ENCODE peak calls at places on chromosomes 7 and 10, in four cellular contexts. B is K562, M is GM12878, F is IMR-90. H is an unnamed sample.

GRCh38 chr7:104789780-104790179 is 224.2 kb upstream of the KMT2E start:
- DNase-seq in B (no peak), F (no peak), M (no peak), H (no peak)

GRCh38 chr7:116316838-116317612 is 106.7 kb downstream of the TES start:
- DNase-seq in M (peak), F (peak), B (no peak), H (peak)

GRCh38 chr7:148747274-148747673 is 48.6 kb downstream of the CUL1 start:
- DNase-seq in F (no peak), B (peak), M (no peak), H (no peak)

GRCh38 chr10:81873932-81874816 is 820 bp upstream of the NRG3 start:
- DNase-seq in F (no peak), M (no peak), B (no peak), H (peak)

GRCh38 chr7:131826960-131827359 is 270.5 kb upstream of the PODXL start:
- DNase-seq in F (no peak), M (no peak), B (no peak), H (no peak)

GRCh38 chr7:132041108-132041507 is 484.7 kb upstream of the PODXL start:
- DNase-seq in M (no peak), F (no peak), B (no peak), H (no peak)

GRCh38 chr10:15352201-15352600 is 18.9 kb downstream of the FAM171A1 start:
- DNase-seq in M (no peak), B (no peak), F (no peak), H (no peak)

GRCh38 chr7:2687338-2687869 is 598 bp upstream of the AMZ1 start:
- DNase-seq in M (no peak), F (peak), B (no peak), H (no peak)

GRCh38 chr10:85124592-85124991 is 796.2 kb downstream of the CCSER2 start:
- DNase-seq in M (no peak), F (no peak), B (no peak), H (no peak)

GRCh38 chr10:11440250-11441150 is 170.9 kb downstream of the USP6NL start:
- DNase-seq in M (peak), B (no peak), F (no peak), H (no peak)

GRCh38 chr7:14377646-14378266 is 388.3 kb upstream of the ETV1 start:
- DNase-seq in M (no peak), B (no peak), F (peak), H (no peak)

GRCh38 chr10:34607894-34608293 is 207.2 kb downstream of the PARD3 start:
- DNase-seq in F (peak), M (no peak), B (no peak), H (peak)

GRCh38 chr7:151010002-151010306 is 14.3 kb downstream of the ATG9B start:
- DNase-seq in M (no peak), B (no peak), F (no peak), H (no peak)

GRCh38 chr7:56218510-56218909 is 102.3 kb upstream of the NUPR2 start:
- DNase-seq in F (no peak), M (no peak), B (no peak), H (no peak)

GRCh38 chr10:1434202-1434601 is 303.1 kb downstream of the ADARB2 start:
- DNase-seq in M (no peak), F (no peak), B (no peak), H (no peak)

GRCh38 chr7:46146454-46147255 is 225.6 kb upstream of the IGFBP3 start:
- DNase-seq in B (no peak), F (peak), M (no peak), H (no peak)

GRCh38 chr7:127536426-127537152 is 48.8 kb downstream of the GCC1 start:
- DNase-seq in F (no peak), M (no peak), B (no peak), H (no peak)

GRCh38 chr7:32516551-32517082 is 21.3 kb downstream of the AVL9 start:
- DNase-seq in M (no peak), B (no peak), F (no peak), H (no peak)

GRCh38 chr10:28587270-28587969 is 54.5 kb downstream of the WAC start:
- DNase-seq in M (no peak), F (peak), B (no peak), H (peak)

GRCh38 chr7:74462707-74463100 is 9.0 kb downstream of the GTF2IRD1 start:
- DNase-seq in B (peak), F (no peak), M (no peak), H (no peak)

GRCh38 chr7:36473454-36474282 is 84.0 kb downstream of the ANLN start:
- DNase-seq in B (peak), M (no peak), F (no peak), H (peak)

GRCh38 chr10:126350216-126350992 is 37.9 kb downstream of the ADAM12 start:
- DNase-seq in M (no peak), F (peak), B (no peak), H (peak)

GRCh38 chr7:139341058-139341775 is at the start of gene FMC1:
- DNase-seq in B (peak), M (peak), F (peak), H (peak)

GRCh38 chr7:1741751-1742554 is 71.9 kb downstream of the ELFN1 start:
- DNase-seq in M (no peak), B (peak), F (no peak), H (no peak)

GRCh38 chr10:94038024-94038423 is 44.3 kb downstream of the PLCE1 start:
- DNase-seq in F (peak), B (no peak), M (no peak), H (no peak)
- TF ChIP-seq FOS in F (no peak), B (no peak), M (no peak), H (no peak)

GRCh38 chr10:91117496-91117895 is 103.0 kb upstream of the PCGF5 start:
- DNase-seq in B (no peak), F (no peak), M (no peak), H (no peak)
- TF ChIP-seq FOS in B (no peak), F (no peak), M (no peak), H (no peak)

GRCh38 chr10:124356706-124357582 is 61.8 kb downstream of the OAT start:
- DNase-seq in B (no peak), F (no peak), M (no peak), H (no peak)

GRCh38 chr10:124353896-124354295 is 64.8 kb downstream of the OAT start:
- DNase-seq in F (no peak), M (no peak), B (no peak), H (no peak)

GRCh38 chr10:124357583-124357930 is 61.2 kb downstream of the OAT start:
- DNase-seq in F (no peak), B (no peak), M (no peak), H (no peak)

GRCh38 chr10:124353091-124353815 is 65.5 kb downstream of the OAT start:
- DNase-seq in M (no peak), B (no peak), F (no peak), H (no peak)

DNA sequence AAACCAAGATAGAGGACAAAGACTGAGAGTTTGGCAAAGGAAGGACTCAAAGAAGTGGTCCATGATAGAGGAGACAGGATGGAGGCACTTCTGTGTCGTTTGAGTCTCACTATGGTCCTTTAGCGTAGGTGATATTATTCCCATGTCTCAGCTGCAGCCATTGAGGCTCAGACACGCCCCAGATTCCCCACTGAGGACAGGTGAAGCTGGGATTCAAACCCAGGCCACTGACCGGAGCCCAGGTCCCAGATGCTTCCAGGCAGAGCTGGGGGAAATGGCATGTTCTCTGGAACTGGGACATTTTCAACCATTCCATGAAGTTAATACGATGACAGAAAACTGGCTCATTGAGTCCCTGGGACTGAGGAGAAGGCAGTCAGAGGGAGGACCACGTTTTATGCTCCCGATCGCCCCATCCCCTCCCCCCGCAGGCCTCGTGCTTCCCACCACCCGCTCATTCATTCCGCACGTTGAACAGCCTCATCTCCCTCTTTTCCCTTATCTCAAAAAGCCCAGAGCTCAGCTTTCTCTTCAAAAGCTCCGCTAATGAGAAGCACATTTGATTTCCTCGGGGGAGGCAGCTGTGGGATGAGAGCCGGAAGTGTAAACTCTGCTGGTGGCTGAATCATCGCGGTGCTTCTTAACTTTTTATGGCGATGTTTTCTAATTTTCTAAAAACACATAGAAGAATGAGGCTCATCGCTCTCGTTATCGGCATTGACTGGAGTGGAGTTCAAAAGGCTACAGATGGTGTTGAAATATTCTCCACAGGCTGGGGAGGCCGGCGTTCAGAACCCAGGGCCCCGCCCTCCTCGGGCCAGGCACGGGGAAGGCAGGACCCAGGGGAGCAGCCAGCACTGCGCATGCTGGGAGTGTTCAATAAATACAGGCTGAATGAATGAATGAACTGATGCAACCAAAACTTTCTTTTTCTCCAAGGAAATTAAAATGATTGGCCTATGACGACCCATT is 64.0 kb downstream of the OAT start:
- DNase-seq in B (peak), M (no peak), F (peak), H (peak)
- TF ChIP-seq FOS in B (no peak), M (no peak), F (no peak), H (no peak)

GRCh38 chr10:8069627-8070026 is 15.1 kb downstream of the GATA3 start:
- DNase-seq in M (no peak), F (peak), B (no peak), H (no peak)
- TF ChIP-seq FOS in M (no peak), F (no peak), B (no peak), H (no peak)

H was measured in endothelial cell of umbilical vein.